ENCODE peak calls at places on chromosomes 6 and 20, in five cellular contexts. R is suprapubic skin, O is HepG2, X is trophoblast cell, Z is neural progenitor cell. H is an unnamed sample.

GRCh38 chr20:5135363-5136012 is 8.7 kb downstream of the CDS2 start:
- DNase-seq in R (no peak), O (no peak), Z (no peak), X (no peak), H (no peak)

GRCh38 chr6:166644631-166645030 is 17.6 kb upstream of the RPS6KA2 start:
- DNase-seq in Z (no peak), X (no peak), R (no peak), O (no peak), H (no peak)

GRCh38 chr6:82766476-82766875 is 299.2 kb downstream of the UBE3D start:
- DNase-seq in X (no peak), R (no peak), O (no peak), Z (no peak), H (peak; percentile 12)

GRCh38 chr20:6765469-6766058 is 1.9 kb upstream of the BMP2 start:
- DNase-seq in X (no peak), O (peak; percentile 77), R (no peak), Z (peak; percentile 46), H (no peak)

GRCh38 chr6:111552241-111552744 is 53.4 kb downstream of the TRAF3IP2 start:
- DNase-seq in Z (peak; percentile 76), X (peak; percentile 71), O (no peak), R (no peak), H (peak; percentile 52)

GRCh38 chr6:147392917-147393625 is 115.4 kb upstream of the SAMD5 start:
- DNase-seq in O (no peak), X (no peak), R (no peak), Z (no peak), H (no peak)

GRCh38 chr6:83417880-83418663 is 12.8 kb downstream of the ME1 start:
- DNase-seq in X (no peak), Z (peak; percentile 51), R (no peak), O (peak; percentile 27), H (no peak)

GRCh38 chr20:48733296-48733790 is 94.5 kb downstream of the PREX1 start:
- DNase-seq in Z (no peak), O (no peak), X (no peak), R (no peak), H (no peak)

GRCh38 chr20:1665345-1665744 is 7.8 kb upstream of the SIRPG start:
- DNase-seq in Z (no peak), R (no peak), X (no peak), O (no peak), H (no peak)

GRCh38 chr20:39910536-39910935 is 778.5 kb downstream of the MAFB start:
- DNase-seq in O (no peak), Z (no peak), X (no peak), R (no peak), H (no peak)

GRCh38 chr20:48849779-48850178 is 22.0 kb upstream of the PREX1 start:
- DNase-seq in R (no peak), Z (no peak), X (no peak), O (no peak), H (no peak)

GRCh38 chr6:40792183-40792582 is 205.0 kb upstream of the LRFN2 start:
- DNase-seq in R (no peak), X (no peak), O (no peak), Z (no peak), H (no peak)

GRCh38 chr6:120219339-120219738 is 869.8 kb upstream of the MAN1A1 start:
- DNase-seq in O (no peak), R (no peak), Z (no peak), X (no peak), H (no peak)

GRCh38 chr20:13029687-13030510 is 21.1 kb downstream of the SPTLC3 start:
- DNase-seq in R (no peak), X (peak; percentile 93), O (peak; percentile 80), Z (no peak), H (peak; percentile 86)

GRCh38 chr6:25112207-25112874 is 166.8 kb upstream of the CARMIL1 start:
- DNase-seq in O (no peak), R (no peak), Z (no peak), X (no peak), H (peak; percentile 75)

GRCh38 chr20:19114410-19114809 is 98.0 kb upstream of the SLC24A3 start:
- DNase-seq in R (no peak), Z (no peak), X (no peak), O (no peak), H (peak; percentile 8)

GRCh38 chr6:45377041-45377554 is 636 bp downstream of the SUPT3H start:
- DNase-seq in O (peak; percentile 23), Z (no peak), X (no peak), R (no peak), H (no peak)

GRCh38 chr20:7171911-7172310 is 404.4 kb downstream of the BMP2 start:
- DNase-seq in R (no peak), O (no peak), Z (no peak), X (no peak), H (no peak)

GRCh38 chr20:62740286-62741141 is 31.9 kb downstream of the NTSR1 start:
- DNase-seq in X (peak; percentile 29), O (peak; percentile 54), R (no peak), Z (no peak), H (peak; percentile 77)

GRCh38 chr6:31055401-31055800 is 45.1 kb downstream of the MUC22 start:
- DNase-seq in O (no peak), R (no peak), Z (no peak), X (no peak), H (peak; percentile 52)

GRCh38 chr6:27592481-27593199 is 119.7 kb upstream of the ZNF184 start:
- DNase-seq in O (peak; percentile 84), X (peak; percentile 55), R (no peak), Z (peak; percentile 76), H (peak; percentile 68)

GRCh38 chr6:166956444-166957086 is at the start of gene RNASET2:
- DNase-seq in O (peak; percentile 88), R (peak; percentile 98), X (peak; percentile 92), Z (peak; percentile 96), H (peak; percentile 51)

GRCh38 chr20:34110025-34111013 is 1.7 kb downstream of the EIF2S2 start:
- DNase-seq in O (peak; percentile 39), Z (no peak), R (no peak), X (no peak), H (no peak)

GRCh38 chr20:34112600-34113061 is 588 bp upstream of the EIF2S2 start:
- DNase-seq in O (peak; percentile 48), X (no peak), Z (peak; percentile 55), R (no peak), H (no peak)

GRCh38 chr20:34111712-34112599 is at the start of gene EIF2S2:
- DNase-seq in X (peak; percentile 100), Z (peak; percentile 100), R (peak; percentile 96), O (peak; percentile 99), H (peak; percentile 95)

GRCh38 chr20:34109442-34109841 is 2.6 kb downstream of the EIF2S2 start:
- DNase-seq in Z (no peak), O (no peak), R (no peak), X (no peak), H (no peak)

DNA sequence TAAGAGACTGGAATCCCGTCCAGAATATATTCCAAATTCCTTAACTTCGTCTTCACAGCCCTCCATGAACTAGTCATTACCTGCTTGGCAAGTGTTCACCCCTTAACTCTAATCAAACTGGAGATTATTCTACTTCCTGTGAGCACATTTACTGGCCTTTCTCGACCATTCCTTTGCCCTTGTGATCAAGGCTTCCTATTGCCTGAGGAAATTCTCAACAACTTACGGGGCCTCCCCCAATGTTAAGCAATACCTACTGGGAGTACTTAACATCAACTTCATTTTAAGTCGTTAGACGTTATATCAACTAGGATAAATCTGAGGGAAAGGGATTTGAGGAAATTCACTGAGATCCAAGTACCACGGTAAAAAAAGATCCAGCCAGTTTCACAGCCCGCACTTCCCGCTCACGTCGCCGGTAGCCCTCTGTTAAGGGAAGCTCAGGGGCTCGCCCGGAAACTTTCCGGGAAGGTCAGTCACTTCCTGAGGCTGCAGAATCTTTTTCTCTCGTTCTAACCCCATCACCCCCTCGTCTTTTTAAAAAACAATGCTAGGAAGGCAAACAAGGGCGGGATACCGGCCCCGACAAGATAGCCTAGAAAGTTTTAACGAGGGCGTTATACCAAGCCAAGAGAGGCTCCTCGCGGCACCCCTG is 859 bp downstream of the EIF2S2 start:
- DNase-seq in Z (peak; percentile 36), O (no peak), R (no peak), X (peak; percentile 43), H (no peak)
- H3K27ac ChIP-seq in Z (peak overlapping the region; percentile 95), O (peak overlapping the region; percentile 92), R (peak overlapping the region; percentile 97), X (peak overlapping the region; percentile 96), H (peak overlapping the region; percentile 95)

DNA sequence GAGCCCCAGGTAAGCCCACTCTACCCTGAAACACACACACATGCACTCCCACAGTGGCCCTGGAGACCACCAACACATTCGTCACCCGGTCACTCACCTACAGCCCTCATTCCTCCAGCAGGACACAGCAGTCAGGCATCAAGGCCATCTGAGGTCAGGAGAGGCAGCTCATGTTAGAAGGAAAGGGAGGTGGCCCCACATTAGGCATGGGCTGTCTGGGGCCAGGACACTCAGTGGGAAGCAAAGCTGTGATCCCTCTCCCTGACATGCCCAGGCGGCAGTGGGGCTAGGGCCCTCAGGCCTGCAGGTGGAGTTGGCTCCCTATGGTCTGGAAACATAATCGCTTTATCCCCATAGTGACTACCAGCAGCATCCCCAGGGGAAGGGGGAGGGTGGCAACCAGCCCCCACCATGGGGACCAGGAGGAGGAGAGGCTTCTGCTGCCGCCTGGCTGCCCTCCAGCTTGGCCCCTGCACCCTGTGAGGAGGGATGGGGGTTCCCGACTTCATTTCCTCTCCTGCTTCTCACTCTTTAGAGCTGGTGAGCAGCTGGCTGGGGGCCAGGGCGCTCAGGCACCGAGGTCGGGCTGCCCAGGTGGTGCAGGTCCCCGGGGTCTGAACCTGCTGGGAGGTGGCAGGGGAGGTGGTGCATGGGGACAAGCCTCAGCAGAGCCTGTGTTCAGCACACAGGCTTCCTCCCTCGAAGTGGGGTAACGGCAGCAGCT is 76.6 kb upstream of the CST7 start:
- DNase-seq in Z (no peak), R (no peak), O (no peak), X (no peak), H (no peak)
- H3K27ac ChIP-seq in Z (no peak overlapping the region), R (no peak overlapping the region), O (no peak overlapping the region), X (no peak overlapping the region), H (no peak overlapping the region)

DNA sequence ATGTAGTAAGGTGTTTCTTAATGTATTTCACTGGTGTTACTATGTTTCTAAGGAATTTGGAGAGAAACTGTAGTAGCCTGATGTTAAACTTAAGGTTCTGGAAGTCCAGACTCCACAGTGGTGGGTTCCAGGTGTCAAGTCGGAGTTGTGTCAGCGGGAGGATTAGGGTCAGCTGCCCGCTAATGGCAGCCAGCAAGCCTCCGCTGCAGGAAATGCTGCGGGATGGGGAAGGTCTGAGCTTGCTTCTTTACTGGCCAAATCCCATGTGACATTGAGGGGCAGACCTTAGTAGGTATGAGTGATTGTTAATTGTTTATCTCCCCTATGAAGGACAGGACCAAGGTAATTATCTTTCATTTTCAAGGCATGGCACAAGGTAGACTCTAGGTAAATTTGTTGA is 3.7 kb upstream of the ARID1B start:
- DNase-seq in R (no peak), X (no peak), Z (peak; percentile 68), O (no peak), H (no peak)
- H3K27ac ChIP-seq in R (no peak overlapping the region), X (no peak overlapping the region), Z (no peak overlapping the region), O (no peak overlapping the region), H (no peak overlapping the region)

GRCh38 chr20:17972121-17972520 is 3.3 kb downstream of the MGME1 start:
- DNase-seq in X (no peak), Z (no peak), R (no peak), O (no peak), H (no peak)
- H3K27ac ChIP-seq in X (no peak overlapping the region), Z (no peak overlapping the region), R (peak overlapping the region; percentile 98), O (peak overlapping the region; percentile 97), H (peak overlapping the region; percentile 95)

H was measured in epithelial cell of prostate.